ENCODE peak calls at places on chromosomes 13 and 19, in ten cellular contexts. J, Z, H, U, A, K, Q, P, W and I are unnamed samples.
A peak's percentile ranks its signal among the peaks of the same experiment; 100 is the strongest.

GRCh38 chr13:73672492-73672891 is 461.7 kb downstream of the KLF12 start:
- DNase-seq in J (no peak), Z (no peak), H (no peak), U (no peak), A (no peak), K (no peak), Q (no peak), P (no peak), W (no peak), I (no peak)

GRCh38 chr19:53365899-53366493 is 491 bp downstream of the ZNF525 start:
- DNase-seq in J (peak; percentile 6), Z (no peak), H (peak; percentile 27), U (peak; percentile 21), A (peak; percentile 44), K (no peak), Q (no peak), P (peak; percentile 16), W (peak; percentile 33), I (no peak)

GRCh38 chr19:47719047-47719885 is 6.0 kb downstream of the EHD2 start:
- DNase-seq in J (no peak), Z (peak; percentile 78), H (peak; percentile 91), U (peak; percentile 63), A (no peak), K (peak; percentile 30), Q (no peak), P (no peak), W (no peak), I (no peak)

GRCh38 chr13:111564657-111565056 is 244.2 kb downstream of the TEX29 start:
- DNase-seq in J (no peak), Z (no peak), H (no peak), U (no peak), A (no peak), K (no peak), Q (no peak), P (no peak), W (no peak), I (no peak)

GRCh38 chr13:73952683-73953082 is 181.5 kb downstream of the KLF12 start:
- DNase-seq in J (no peak), Z (no peak), H (no peak), U (no peak), A (no peak), K (no peak), Q (peak; percentile 16), P (no peak), W (no peak), I (no peak)

GRCh38 chr19:48560095-48560530 is 8.1 kb downstream of the SULT2B1 start:
- DNase-seq in J (no peak), Z (no peak), H (no peak), U (no peak), A (no peak), K (no peak), Q (no peak), P (no peak), W (no peak), I (no peak)

GRCh38 chr19:14375582-14376291 is 5.5 kb upstream of the ADGRE5 start:
- DNase-seq in J (no peak), Z (no peak), H (peak; percentile 65), U (no peak), A (no peak), K (no peak), Q (peak; percentile 61), P (no peak), W (no peak), I (no peak)

GRCh38 chr13:53743906-53744305 is 715.3 kb downstream of the OLFM4 start:
- DNase-seq in J (no peak), Z (no peak), H (no peak), U (no peak), A (no peak), K (no peak), Q (peak; percentile 5), P (no peak), W (no peak), I (no peak)

GRCh38 chr19:31352782-31353651 is 3.8 kb upstream of the TSHZ3 start:
- DNase-seq in J (no peak), Z (no peak), H (no peak), U (no peak), A (no peak), K (no peak), Q (no peak), P (no peak), W (no peak), I (no peak)

GRCh38 chr19:5026706-5027273 is 57.9 kb downstream of the KDM4B start:
- DNase-seq in J (no peak), Z (no peak), H (no peak), U (no peak), A (no peak), K (no peak), Q (no peak), P (no peak), W (no peak), I (no peak)

GRCh38 chr19:23460656-23461055 is 65.4 kb upstream of the ZNF91 start:
- DNase-seq in J (no peak), Z (no peak), H (no peak), U (no peak), A (no peak), K (no peak), Q (no peak), P (no peak), W (no peak), I (no peak)

GRCh38 chr13:40254394-40254793 is 412.0 kb downstream of the FOXO1 start:
- DNase-seq in J (no peak), Z (no peak), H (no peak), U (no peak), A (no peak), K (no peak), Q (no peak), P (no peak), W (no peak), I (no peak)

GRCh38 chr19:52946322-52947310 is 16.1 kb downstream of the ZNF816 start:
- DNase-seq in J (no peak), Z (no peak), H (no peak), U (peak; percentile 3), A (no peak), K (no peak), Q (no peak), P (no peak), W (no peak), I (no peak)

GRCh38 chr19:35458821-35459391 is 10.8 kb downstream of the FFAR2 start:
- DNase-seq in J (no peak), Z (no peak), H (no peak), U (no peak), A (no peak), K (no peak), Q (peak; percentile 60), P (no peak), W (no peak), I (no peak)

GRCh38 chr13:29801737-29802305 is 48.6 kb downstream of the UBL3 start:
- DNase-seq in J (no peak), Z (no peak), H (no peak), U (no peak), A (no peak), K (no peak), Q (peak; percentile 30), P (no peak), W (no peak), I (no peak)

GRCh38 chr19:51971624-51972023 is 15.0 kb downstream of the ZNF350 start:
- DNase-seq in J (no peak), Z (no peak), H (no peak), U (no peak), A (no peak), K (no peak), Q (peak; percentile 8), P (no peak), W (no peak), I (no peak)

GRCh38 chr13:56501750-56502149 is 639.0 kb upstream of the PRR20A start:
- DNase-seq in J (no peak), Z (no peak), H (no peak), U (no peak), A (no peak), K (no peak), Q (no peak), P (no peak), W (no peak), I (no peak)

GRCh38 chr13:110326263-110326904 is 19.3 kb downstream of the COL4A2 start:
- DNase-seq in J (no peak), Z (peak; percentile 4), H (no peak), U (no peak), A (no peak), K (no peak), Q (no peak), P (no peak), W (no peak), I (no peak)

GRCh38 chr19:49875801-49876421 is 1.2 kb downstream of the AKT1S1 start:
- DNase-seq in J (peak; percentile 57), Z (peak; percentile 57), H (peak; percentile 78), U (peak; percentile 76), A (peak; percentile 70), K (peak; percentile 61), Q (peak; percentile 72), P (no peak), W (peak; percentile 54), I (no peak)

GRCh38 chr13:47135800-47136658 is 239.2 kb upstream of the HTR2A start:
- DNase-seq in J (no peak), Z (no peak), H (no peak), U (no peak), A (no peak), K (no peak), Q (no peak), P (no peak), W (no peak), I (no peak)

GRCh38 chr13:50244913-50245574 is 229.8 kb downstream of the KCNRG start:
- DNase-seq in J (peak; percentile 19), Z (no peak), H (no peak), U (no peak), A (peak; percentile 32), K (no peak), Q (no peak), P (peak; percentile 41), W (peak; percentile 29), I (no peak)

GRCh38 chr19:16836115-16836905 is 7.1 kb downstream of the SIN3B start:
- DNase-seq in J (no peak), Z (no peak), H (peak; percentile 41), U (no peak), A (no peak), K (no peak), Q (peak; percentile 26), P (no peak), W (no peak), I (no peak)

GRCh38 chr19:43639507-43640423 is at the start of gene CADM4:
- DNase-seq in J (peak; percentile 34), Z (no peak), H (peak; percentile 38), U (peak; percentile 44), A (peak; percentile 60), K (peak; percentile 42), Q (no peak), P (no peak), W (peak; percentile 35), I (peak; percentile 39)

GRCh38 chr13:34145061-34145460 is 327.1 kb downstream of the RFC3 start:
- DNase-seq in J (no peak), Z (no peak), H (no peak), U (no peak), A (no peak), K (no peak), Q (no peak), P (no peak), W (no peak), I (no peak)